ENCODE peak calls at places on chromosomes 7 and 10, in four cellular contexts. U is suprapubic skin, X is right lobe of liver, E is upper lobe of left lung. S is an unnamed sample. For H3K9me3 and H3K4me1, the result is how much of the 10 kb centered on the place peaks cover.

GRCh38 chr10:74058658-74059057 is 60.7 kb downstream of the VCL start:
- DNase-seq in U (no peak), X (no peak), E (no peak), S (no peak)

GRCh38 chr7:898460-898854 is 22.1 kb downstream of the GET4 start:
- DNase-seq in U (no peak), X (no peak), E (no peak), S (no peak)

GRCh38 chr10:124912052-124912435 is 29.9 kb upstream of the ZRANB1 start:
- DNase-seq in U (no peak), X (peak), E (peak), S (no peak)

GRCh38 chr7:151552352-151553028 is 32.8 kb upstream of the RHEB start:
- DNase-seq in U (no peak), X (peak), E (peak), S (no peak)

GRCh38 chr10:97861351-97861750 is 11.7 kb downstream of the GOLGA7B start:
- DNase-seq in U (no peak), X (no peak), E (peak), S (no peak)

GRCh38 chr10:113061054-113061430 is 111.0 kb downstream of the TCF7L2 start:
- DNase-seq in U (no peak), X (no peak), E (no peak), S (no peak)

GRCh38 chr7:74657692-74658170 is at the start of gene GTF2I:
- DNase-seq in U (peak), X (no peak), E (peak), S (no peak)

GRCh38 chr10:124124123-124124768 is 30.8 kb upstream of the CHST15 start:
- DNase-seq in U (no peak), X (no peak), E (no peak), S (no peak)

GRCh38 chr7:73436031-73436929 is 2.7 kb downstream of the FZD9 start:
- DNase-seq in U (no peak), X (no peak), E (no peak), S (no peak)

GRCh38 chr10:99858849-99859248 is 76.4 kb downstream of the ABCC2 start:
- DNase-seq in U (no peak), X (no peak), E (no peak), S (no peak)

GRCh38 chr7:1361016-1361755 is 98.1 kb downstream of the MICALL2 start:
- DNase-seq in U (peak), X (no peak), E (no peak), S (no peak)

GRCh38 chr7:42025635-42026375 is 211.2 kb downstream of the GLI3 start:
- DNase-seq in U (no peak), X (no peak), E (no peak), S (no peak)

GRCh38 chr7:137656227-137656849 is 190.4 kb downstream of the DGKI start:
- DNase-seq in U (peak), X (peak), E (peak), S (no peak)

GRCh38 chr10:91598211-91598981 is 34.5 kb downstream of the PPP1R3C start:
- DNase-seq in U (no peak), X (no peak), E (no peak), S (no peak)

GRCh38 chr10:4352566-4352961 is 473.4 kb upstream of the AKR1E2 start:
- DNase-seq in U (no peak), X (no peak), E (no peak), S (no peak)

GRCh38 chr10:14658331-14659122 is 116.2 kb downstream of the FAM107B start:
- DNase-seq in U (no peak), X (no peak), E (no peak), S (no peak)

GRCh38 chr7:2715341-2716231 is 27.6 kb downstream of the AMZ1 start:
- DNase-seq in U (no peak), X (no peak), E (no peak), S (no peak)

GRCh38 chr7:2497500-2498336 is 21.5 kb upstream of the GRIFIN start:
- DNase-seq in U (no peak), X (no peak), E (no peak), S (no peak)

GRCh38 chr10:36254191-36254590 is 612.1 kb upstream of the FZD8 start:
- DNase-seq in U (no peak), X (peak), E (peak), S (no peak)

GRCh38 chr10:17349717-17350116 is 104.7 kb downstream of the ST8SIA6 start:
- DNase-seq in U (no peak), X (no peak), E (no peak), S (no peak)

GRCh38 chr10:31778627-31779026 is 150.0 kb downstream of the ARHGAP12 start:
- DNase-seq in U (no peak), X (no peak), E (no peak), S (no peak)

GRCh38 chr10:98403812-98404504 is 11.0 kb downstream of the PYROXD2 start:
- DNase-seq in U (no peak), X (no peak), E (no peak), S (no peak)

GRCh38 chr7:117645456-117646181 is 165.8 kb downstream of the CFTR start:
- DNase-seq in U (no peak), X (no peak), E (no peak), S (no peak)

GRCh38 chr10:103812431-103812830 is 42.9 kb downstream of the SH3PXD2A start:
- DNase-seq in U (peak), X (peak), E (no peak), S (no peak)

GRCh38 chr7:105691692-105692564 is 110.6 kb upstream of the EFCAB10 start:
- DNase-seq in U (peak), X (peak), E (peak), S (peak)

GRCh38 chr10:79379512-79380124 is 32.3 kb downstream of the PPIF start:
- DNase-seq in U (no peak), X (peak), E (peak), S (no peak)

GRCh38 chr10:91613411-91614253 is 19.2 kb downstream of the PPP1R3C start:
- DNase-seq in U (no peak), X (no peak), E (no peak), S (no peak)

GRCh38 chr10:101565936-101566332 is 22.1 kb downstream of the POLL start:
- DNase-seq in U (no peak), X (no peak), E (no peak), S (no peak)

GRCh38 chr10:109183366-109183765 is 739.9 kb downstream of the XPNPEP1 start:
- DNase-seq in U (no peak), X (no peak), E (no peak), S (no peak)
- H3K9me3 ChIP-seq in U (under half), X (under half), E (under half), S (under half)

DNA sequence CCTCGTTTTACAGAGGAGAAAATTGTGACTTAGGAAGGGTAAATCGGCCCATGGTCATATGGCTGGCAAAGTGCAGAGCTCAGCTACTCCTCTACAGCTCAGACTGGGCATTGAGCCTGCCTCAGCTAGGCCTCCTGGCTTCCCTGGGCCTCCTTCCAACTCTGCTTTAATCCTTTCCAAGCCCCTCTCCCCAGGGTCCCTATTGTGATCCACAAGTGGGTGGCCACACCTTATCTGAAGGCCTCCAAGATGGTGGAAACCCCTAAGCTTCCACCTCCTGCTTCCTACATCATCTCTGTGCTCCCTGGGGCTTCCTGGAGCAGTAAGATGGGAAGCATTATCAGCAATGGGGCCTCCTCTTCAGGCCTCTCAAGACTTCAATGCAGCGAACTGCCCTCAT is 3.0 kb upstream of the LGI1 start:
- DNase-seq in U (no peak), X (no peak), E (no peak), S (no peak)
- H3K4me1 ChIP-seq in U (under half), X (under half), E (under half), S (under half)

GRCh38 chr10:45377858-45378257 is 3.8 kb downstream of the ALOX5 start:
- DNase-seq in U (no peak), X (no peak), E (no peak), S (no peak)

GRCh38 chr10:45375716-45376231 is 1.8 kb downstream of the ALOX5 start:
- DNase-seq in U (no peak), X (no peak), E (no peak), S (no peak)

GRCh38 chr10:45378866-45379265 is 4.8 kb downstream of the ALOX5 start:
- DNase-seq in U (no peak), X (no peak), E (no peak), S (no peak)

GRCh38 chr10:45376364-45376801 is 2.4 kb downstream of the ALOX5 start:
- DNase-seq in U (no peak), X (no peak), E (no peak), S (no peak)

DNA sequence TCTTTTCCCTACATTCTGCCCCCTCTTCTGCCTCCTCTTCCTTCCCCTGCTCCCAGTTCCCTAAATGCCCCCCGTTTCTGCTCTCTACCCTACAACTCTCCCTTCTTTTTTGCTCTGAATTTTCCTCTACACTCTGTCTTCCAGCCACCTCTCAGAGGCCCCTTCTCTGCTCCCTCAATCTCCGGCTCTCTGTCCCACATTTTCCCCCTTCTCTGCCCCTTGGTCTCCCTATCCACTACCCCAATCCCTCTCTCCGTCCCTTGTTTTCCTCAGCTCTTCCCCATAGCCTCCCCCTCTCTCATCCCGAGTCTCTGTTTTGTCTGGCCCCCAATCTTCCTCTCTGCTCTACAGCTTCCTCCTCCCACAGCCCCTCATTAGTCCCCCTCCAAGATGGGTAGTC is 3.3 kb downstream of the ALOX5 start:
- DNase-seq in U (no peak), X (no peak), E (no peak), S (no peak)
- TF ChIP-seq POLR2A in U (no peak), X (no peak), E (no peak), S (no peak)

GRCh38 chr7:158266426-158266816 is 321.2 kb downstream of the PTPRN2 start:
- DNase-seq in U (peak), X (peak), E (peak), S (no peak)
- H3K9me3 ChIP-seq in U (under half), X (under half), E (under half), S (under half)

GRCh38 chr10:44988957-44989620 is 10.5 kb upstream of the DEPP1 start:
- DNase-seq in U (peak), X (no peak), E (no peak), S (no peak)
- H3K4me1 ChIP-seq in U (under half), X (under half), E (under half), S (half or more)

GRCh38 chr10:63206997-63207952 is 74.1 kb downstream of the NRBF2 start:
- DNase-seq in U (no peak), X (no peak), E (no peak), S (no peak)
- TF ChIP-seq POLR2A in U (no peak), X (no peak), E (no peak), S (no peak)

DNA sequence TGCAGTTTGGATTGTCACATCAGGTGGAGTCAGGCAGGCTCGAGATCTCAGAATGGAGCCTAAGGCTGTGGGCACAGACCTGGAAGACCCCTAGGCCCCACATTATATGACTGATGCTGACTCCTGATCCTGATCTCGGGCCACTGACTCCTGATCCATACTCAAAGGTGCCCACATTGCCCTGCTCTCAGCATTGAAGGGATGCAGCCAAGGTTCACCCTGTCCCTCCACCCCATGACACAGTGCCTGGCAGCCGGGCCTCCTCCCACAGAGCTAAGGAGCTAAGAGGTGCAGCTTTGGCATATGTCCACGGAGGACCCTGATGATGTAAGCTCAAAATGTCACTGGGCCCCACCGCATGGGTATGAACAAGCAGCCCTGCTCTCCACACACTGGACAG is 36.6 kb downstream of the TCERG1L start:
- DNase-seq in U (no peak), X (no peak), E (no peak), S (no peak)
- H3K9me3 ChIP-seq in U (under half), X (under half), E (under half), S (under half)

S was measured in esophagus squamous epithelium.